ENCODE peak calls at places on chromosomes 7 and 10, in seven cellular contexts. B, Q, Y, G, P, A and U are unnamed samples.

GRCh38 chr10:80658068-80658467 is 120.4 kb downstream of the SH2D4B start:
- DNase-seq in B (no peak), Q (peak; percentile 13), Y (no peak), G (no peak), P (no peak), A (no peak), U (no peak)

GRCh38 chr7:25708211-25708610 is 443.8 kb upstream of the NFE2L3 start:
- DNase-seq in B (no peak), Q (no peak), Y (no peak), G (no peak), P (no peak), A (no peak), U (no peak)

GRCh38 chr7:128174391-128174790 is 66.7 kb upstream of the LEP start:
- DNase-seq in B (no peak), Q (no peak), Y (no peak), G (no peak), P (no peak), A (no peak), U (no peak)

GRCh38 chr7:123675092-123675473 is 19.4 kb downstream of the LMOD2 start:
- DNase-seq in B (peak; percentile 45), Q (no peak), Y (peak; percentile 61), G (no peak), P (no peak), A (peak; percentile 14), U (no peak)

GRCh38 chr10:131885391-131886165 is 15.2 kb upstream of the PPP2R2D start:
- DNase-seq in B (peak; percentile 69), Q (peak; percentile 95), Y (no peak), G (peak; percentile 73), P (peak; percentile 78), A (no peak), U (peak; percentile 84)

GRCh38 chr10:103736763-103737162 is 118.6 kb downstream of the SH3PXD2A start:
- DNase-seq in B (no peak), Q (peak; percentile 95), Y (no peak), G (no peak), P (no peak), A (no peak), U (no peak)

GRCh38 chr10:49739426-49739825 is 22.7 kb downstream of the OGDHL start:
- DNase-seq in B (no peak), Q (peak; percentile 26), Y (no peak), G (no peak), P (no peak), A (no peak), U (no peak)

GRCh38 chr10:869171-869570 is 62.3 kb downstream of the LARP4B start:
- DNase-seq in B (no peak), Q (no peak), Y (no peak), G (no peak), P (no peak), A (no peak), U (no peak)

GRCh38 chr10:3828404-3829192 is 43.6 kb upstream of the KLF6 start:
- DNase-seq in B (peak; percentile 85), Q (no peak), Y (peak; percentile 73), G (peak; percentile 49), P (no peak), A (no peak), U (peak; percentile 46)

GRCh38 chr7:158394936-158395335 is 192.7 kb downstream of the PTPRN2 start:
- DNase-seq in B (no peak), Q (peak; percentile 89), Y (no peak), G (no peak), P (no peak), A (no peak), U (no peak)

GRCh38 chr10:86661161-86662025 is 6.9 kb upstream of the LDB3 start:
- DNase-seq in B (peak; percentile 72), Q (peak; percentile 45), Y (no peak), G (peak; percentile 94), P (peak; percentile 48), A (no peak), U (no peak)

GRCh38 chr10:110681023-110681681 is 37.0 kb downstream of the RBM20 start:
- DNase-seq in B (peak; percentile 37), Q (peak; percentile 93), Y (no peak), G (peak; percentile 66), P (no peak), A (no peak), U (peak; percentile 56)

GRCh38 chr10:98577168-98577567 is 130.4 kb upstream of the HPS1 start:
- DNase-seq in B (no peak), Q (no peak), Y (no peak), G (no peak), P (no peak), A (no peak), U (no peak)

GRCh38 chr7:93836111-93836510 is 54.4 kb downstream of the TFPI2 start:
- DNase-seq in B (peak; percentile 63), Q (no peak), Y (no peak), G (no peak), P (no peak), A (no peak), U (no peak)

GRCh38 chr10:124091646-124092269 is 1.6 kb downstream of the CHST15 start:
- DNase-seq in B (peak; percentile 39), Q (peak; percentile 83), Y (no peak), G (peak; percentile 54), P (no peak), A (no peak), U (peak; percentile 44)

GRCh38 chr7:70113078-70113477 is 514.8 kb downstream of the AUTS2 start:
- DNase-seq in B (no peak), Q (no peak), Y (no peak), G (no peak), P (no peak), A (no peak), U (no peak)

GRCh38 chr10:109889867-109890266 is 33.4 kb downstream of the XPNPEP1 start:
- DNase-seq in B (peak; percentile 69), Q (no peak), Y (peak; percentile 89), G (peak; percentile 39), P (no peak), A (peak; percentile 45), U (no peak)

GRCh38 chr7:79132844-79133451 is 320.5 kb downstream of the MAGI2 start:
- DNase-seq in B (no peak), Q (no peak), Y (no peak), G (no peak), P (no peak), A (no peak), U (no peak)

GRCh38 chr10:84348860-84349259 is 20.5 kb downstream of the CCSER2 start:
- DNase-seq in B (peak; percentile 74), Q (no peak), Y (peak; percentile 88), G (no peak), P (no peak), A (peak; percentile 52), U (no peak)

GRCh38 chr10:100338434-100339036 is 8.5 kb upstream of the SCD start:
- DNase-seq in B (peak; percentile 69), Q (peak; percentile 93), Y (no peak), G (peak; percentile 63), P (peak; percentile 81), A (no peak), U (peak; percentile 78)

GRCh38 chr7:135757719-135758411 is 9.3 kb upstream of the FAM180A start:
- DNase-seq in B (peak; percentile 94), Q (no peak), Y (peak; percentile 94), G (peak; percentile 59), P (no peak), A (peak; percentile 55), U (no peak)

GRCh38 chr7:462173-463103 is 57.2 kb downstream of the PDGFA start:
- DNase-seq in B (no peak), Q (no peak), Y (no peak), G (peak; percentile 11), P (peak; percentile 52), A (no peak), U (no peak)

GRCh38 chr7:148484486-148484885 is 106.1 kb upstream of the C7orf33 start:
- DNase-seq in B (no peak), Q (no peak), Y (no peak), G (no peak), P (no peak), A (no peak), U (no peak)

GRCh38 chr10:47312663-47312995 is 9.6 kb upstream of the GDF2 start:
- DNase-seq in B (no peak), Q (no peak), Y (no peak), G (no peak), P (no peak), A (no peak), U (no peak)

GRCh38 chr10:104329754-104330153 is 8.5 kb downstream of the ITPRIP start:
- DNase-seq in B (peak; percentile 74), Q (peak; percentile 50), Y (peak; percentile 87), G (no peak), P (peak; percentile 63), A (peak; percentile 92), U (no peak)

GRCh38 chr10:5434017-5434753 is 21.8 kb downstream of the NET1 start:
- DNase-seq in B (peak; percentile 81), Q (no peak), Y (peak; percentile 79), G (no peak), P (no peak), A (no peak), U (no peak)

GRCh38 chr7:128891110-128891941 is 19.2 kb downstream of the KCP start:
- DNase-seq in B (no peak), Q (peak; percentile 89), Y (no peak), G (peak; percentile 19), P (no peak), A (no peak), U (no peak)

GRCh38 chr10:125742465-125742864 is 23.0 kb downstream of the EDRF1 start:
- DNase-seq in B (peak; percentile 7), Q (no peak), Y (no peak), G (no peak), P (no peak), A (no peak), U (no peak)
- TF ChIP-seq CTCF in B (no peak), Q (peak; percentile 56), Y (peak; percentile 17), G (no peak), P (no peak), A (peak; percentile 12), U (no peak)

GRCh38 chr10:85612833-85613232 is 753.8 kb downstream of the GRID1 start:
- DNase-seq in B (no peak), Q (peak; percentile 74), Y (no peak), G (no peak), P (no peak), A (no peak), U (no peak)
- TF ChIP-seq CTCF in B (no peak), Q (peak; percentile 68), Y (no peak), G (no peak), P (no peak), A (no peak), U (no peak)

DNA sequence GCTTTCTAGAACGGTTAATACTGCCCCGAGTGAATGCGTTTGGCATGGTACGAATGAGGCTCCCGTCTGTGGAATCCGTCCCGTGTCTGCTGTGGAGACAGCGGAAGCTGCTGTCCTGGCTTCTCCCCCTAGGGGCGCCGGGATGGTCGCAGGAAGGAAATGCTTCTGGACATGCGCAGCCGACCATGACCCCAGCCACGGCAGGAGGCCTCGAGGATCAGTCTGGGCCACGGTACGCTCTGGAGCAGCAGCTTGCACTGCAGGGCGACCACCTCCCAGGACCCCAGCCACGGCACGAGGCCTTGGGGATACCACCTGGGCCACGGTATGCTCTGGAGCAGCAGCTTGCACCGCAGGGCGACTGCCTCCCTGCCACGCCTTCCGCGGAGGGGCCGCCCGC is 107.9 kb downstream of the CYTH3 start:
- DNase-seq in B (no peak), Q (peak; percentile 85), Y (no peak), G (no peak), P (no peak), A (no peak), U (no peak)
- TF ChIP-seq CTCF in B (peak; percentile 38), Q (peak; percentile 73), Y (no peak), G (no peak), P (no peak), A (no peak), U (no peak)

DNA sequence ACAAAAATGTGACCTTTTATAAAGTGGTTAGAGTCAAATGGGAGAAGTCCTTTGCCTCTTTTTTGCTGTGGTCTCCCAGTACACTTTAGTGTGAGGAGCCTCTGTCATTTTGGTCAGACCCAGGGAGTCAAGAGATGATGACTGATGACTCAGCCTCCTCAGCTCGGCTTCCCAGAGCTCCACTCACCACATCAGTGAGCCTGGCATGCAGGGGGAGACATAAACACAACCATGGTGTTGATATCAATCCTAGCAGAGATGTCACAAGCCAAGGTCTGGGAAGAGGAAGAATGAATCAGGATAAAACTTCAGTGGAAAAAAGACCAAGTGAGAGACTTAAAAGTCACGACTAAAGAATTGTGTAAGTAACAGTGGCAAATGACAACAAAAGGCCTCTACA is 50.1 kb downstream of the TFAM start:
- DNase-seq in B (peak; percentile 96), Q (peak; percentile 72), Y (peak; percentile 100), G (peak; percentile 45), P (no peak), A (peak; percentile 96), U (no peak)
- TF ChIP-seq CTCF in B (peak; percentile 18), Q (no peak), Y (no peak), G (no peak), P (no peak), A (peak; percentile 28), U (no peak)